ENCODE peak calls at places on chromosomes 16 and 17, in nine cellular contexts. T is fibroblast of pulmonary artery; O is anterior cingulate cortex; K is dermis microvascular lymphatic vessel endothelial cell; B is progenitor cell of endocrine pancreas; N is HS-5; M is CD8-positive, alpha-beta memory T cell; J is stimulated activated naive CD8-positive, alpha-beta T cell treated with anti-CD3 and anti-CD28 coated beads, Interleukin-15, Interleukin-2, amounts not matched to agents 100 U/mL and 50 U/mL, for 24 hours; I is SHP77 treated with DMSO at 0.1 percent for 48 hours. G is an unnamed sample.

GRCh38 chr17:68204736-68205135 is 43.1 kb upstream of the AMZ2 start:
- DNase-seq in N (no peak), B (no peak), K (no peak), O (no peak), J (no peak), M (no peak), T (no peak), I (no peak), G (no peak)

GRCh38 chr17:76198702-76199101 is 41.6 kb downstream of the RNF157 start:
- DNase-seq in T (no peak), J (no peak), M (no peak), I (no peak), O (no peak), K (no peak), B (no peak), N (no peak), G (no peak)

GRCh38 chr17:48555183-48555615 is 10.3 kb upstream of the HOXB2 start:
- DNase-seq in N (no peak), J (no peak), K (no peak), O (no peak), B (no peak), T (peak; percentile 86), I (peak; percentile 14), M (no peak), G (peak; percentile 91)

GRCh38 chr16:8962393-8963009 is 1.2 kb downstream of the USP7 start:
- DNase-seq in T (no peak), I (no peak), K (no peak), M (peak; percentile 52), B (no peak), N (no peak), J (peak; percentile 57), O (no peak), G (no peak)

GRCh38 chr17:66229783-66230538 is 746 bp upstream of the APOH start:
- DNase-seq in B (no peak), N (no peak), T (no peak), I (no peak), K (no peak), O (no peak), M (no peak), J (no peak), G (no peak)

GRCh38 chr17:55500103-55500502 is 11.1 kb downstream of the SMIM36 start:
- DNase-seq in O (no peak), M (no peak), I (no peak), K (no peak), T (no peak), J (no peak), N (no peak), B (no peak), G (no peak)

GRCh38 chr17:12973496-12974318 is 44.1 kb downstream of the ELAC2 start:
- DNase-seq in M (no peak), J (no peak), T (no peak), O (no peak), B (no peak), K (no peak), I (no peak), N (no peak), G (no peak)

GRCh38 chr17:8117980-8118768 is at the start of gene ALOXE3:
- DNase-seq in B (no peak), O (no peak), I (no peak), J (no peak), T (peak; percentile 46), N (no peak), M (no peak), K (peak; percentile 32), G (peak; percentile 36)

GRCh38 chr17:17570798-17571716 is 20.5 kb downstream of the PEMT start:
- DNase-seq in M (no peak), J (no peak), T (no peak), B (no peak), I (no peak), N (no peak), O (no peak), K (no peak), G (peak; percentile 80)

GRCh38 chr16:528111-529011 is 849 bp downstream of the CAPN15 start:
- DNase-seq in K (no peak), B (no peak), O (no peak), T (peak; percentile 68), I (no peak), M (peak; percentile 43), J (peak; percentile 45), N (peak; percentile 64), G (no peak)

GRCh38 chr17:58215685-58216084 is 3.4 kb downstream of the MKS1 start:
- DNase-seq in N (no peak), M (no peak), J (no peak), K (no peak), T (no peak), I (no peak), B (no peak), O (no peak), G (no peak)

GRCh38 chr17:82831041-82831817 is 8.6 kb downstream of the ZNF750 start:
- DNase-seq in B (no peak), N (no peak), J (no peak), O (no peak), K (no peak), M (no peak), T (no peak), I (no peak), G (no peak)

GRCh38 chr17:63358111-63358839 is 87.8 kb downstream of the CYB561 start:
- DNase-seq in J (no peak), O (no peak), I (no peak), B (no peak), K (peak; percentile 18), M (no peak), T (peak; percentile 82), N (peak; percentile 70), G (no peak)

GRCh38 chr16:89115216-89115949 is 21.7 kb downstream of the ACSF3 start:
- DNase-seq in I (no peak), J (peak; percentile 77), B (no peak), T (peak; percentile 6), M (peak; percentile 85), N (no peak), K (no peak), O (no peak), G (no peak)

GRCh38 chr17:50443492-50444051 is 17.6 kb downstream of the ACSF2 start:
- DNase-seq in B (no peak), J (no peak), N (no peak), O (no peak), K (no peak), M (no peak), T (peak; percentile 27), I (no peak), G (no peak)

GRCh38 chr16:48829361-48829760 is 219.4 kb upstream of the N4BP1 start:
- DNase-seq in O (no peak), K (no peak), T (no peak), M (no peak), I (no peak), N (no peak), B (no peak), J (no peak), G (no peak)

GRCh38 chr16:84419730-84420129 is 51.4 kb downstream of the ATP2C2 start:
- DNase-seq in N (no peak), M (no peak), B (no peak), T (no peak), J (no peak), I (no peak), O (no peak), K (no peak), G (no peak)

G was measured in HuH-7.